ENCODE peak calls at places on chromosomes 3 and 15, in eight cellular contexts. G is NCI-H2081, S is GM20000, Z is SW480, A is immature natural killer cell, C is cardiac muscle cell, D is dermis microvascular lymphatic vessel endothelial cell, L is Caki2. I is an unnamed sample.
A peak's percentile ranks its signal among the peaks of the same experiment; 100 is the strongest.

GRCh38 chr3:102183623-102184022 is 251.2 kb upstream of the ZPLD1 start:
- DNase-seq in G (no peak), S (no peak), Z (no peak), A (no peak), C (no peak), D (no peak), L (no peak), I (no peak)

GRCh38 chr3:113625724-113626348 is 70.6 kb downstream of the USF3 start:
- DNase-seq in G (no peak), S (no peak), Z (no peak), A (no peak), C (no peak), D (no peak), L (no peak), I (no peak)

GRCh38 chr15:65663521-65663920 is 41.8 kb downstream of the SLC24A1 start:
- DNase-seq in G (no peak), S (no peak), Z (no peak), A (no peak), C (no peak), D (no peak), L (no peak), I (no peak)

GRCh38 chr15:58269455-58270414 is 131.6 kb downstream of the AQP9 start:
- DNase-seq in G (peak; percentile 33), S (peak; percentile 50), Z (peak; percentile 42), A (peak; percentile 52), C (peak; percentile 83), D (peak; percentile 68), L (peak; percentile 73), I (peak; percentile 20)

GRCh38 chr15:39887832-39888231 is 32.2 kb downstream of the GPR176 start:
- DNase-seq in G (no peak), S (no peak), Z (peak; percentile 42), A (no peak), C (peak; percentile 13), D (peak; percentile 68), L (peak; percentile 49), I (no peak)

GRCh38 chr15:90421527-90421926 is 33.5 kb downstream of the IQGAP1 start:
- DNase-seq in G (no peak), S (no peak), Z (no peak), A (no peak), C (no peak), D (no peak), L (peak; percentile 54), I (no peak)

GRCh38 chr3:127184870-127185216 is 8.1 kb upstream of the PRR23E start:
- DNase-seq in G (no peak), S (no peak), Z (no peak), A (no peak), C (no peak), D (no peak), L (no peak), I (no peak)

GRCh38 chr15:29612096-29612495 is 210.2 kb downstream of the TJP1 start:
- DNase-seq in G (no peak), S (no peak), Z (no peak), A (no peak), C (no peak), D (peak; percentile 18), L (no peak), I (no peak)

GRCh38 chr15:74620636-74621545 is 5.3 kb downstream of the CLK3 start:
- DNase-seq in G (peak; percentile 58), S (peak; percentile 81), Z (peak; percentile 62), A (peak; percentile 60), C (peak; percentile 68), D (peak; percentile 83), L (peak; percentile 60), I (peak; percentile 36)

GRCh38 chr15:98121957-98122356 is 161.5 kb downstream of the ARRDC4 start:
- DNase-seq in G (no peak), S (no peak), Z (no peak), A (no peak), C (no peak), D (no peak), L (no peak), I (no peak)

GRCh38 chr3:76038949-76039348 is 253.6 kb upstream of the ZNF717 start:
- DNase-seq in G (no peak), S (no peak), Z (no peak), A (no peak), C (no peak), D (no peak), L (no peak), I (no peak)

GRCh38 chr15:62334581-62334980 is 169.5 kb upstream of the C2CD4B start:
- DNase-seq in G (no peak), S (no peak), Z (no peak), A (no peak), C (no peak), D (no peak), L (no peak), I (no peak)

GRCh38 chr3:69744507-69744906 is 5.2 kb downstream of the MITF start:
- DNase-seq in G (no peak), S (no peak), Z (no peak), A (no peak), C (no peak), D (no peak), L (no peak), I (no peak)

GRCh38 chr3:31288641-31289100 is 244.1 kb upstream of the STT3B start:
- DNase-seq in G (no peak), S (no peak), Z (peak; percentile 99), A (no peak), C (no peak), D (peak; percentile 87), L (no peak), I (peak; percentile 58)

GRCh38 chr3:135456182-135456790 is 509.2 kb upstream of the PPP2R3A start:
- DNase-seq in G (peak; percentile 54), S (no peak), Z (no peak), A (no peak), C (peak; percentile 48), D (no peak), L (no peak), I (no peak)

GRCh38 chr15:67049351-67050044 is 15.9 kb upstream of the SMAD3 start:
- DNase-seq in G (no peak), S (no peak), Z (peak; percentile 82), A (no peak), C (no peak), D (no peak), L (peak; percentile 99), I (no peak)

GRCh38 chr3:56894912-56895431 is 93.2 kb upstream of the ARHGEF3 start:
- DNase-seq in G (no peak), S (no peak), Z (no peak), A (no peak), C (no peak), D (no peak), L (no peak), I (no peak)

GRCh38 chr15:93302080-93302765 is 213.2 kb upstream of the RGMA start:
- DNase-seq in G (no peak), S (no peak), Z (no peak), A (no peak), C (no peak), D (no peak), L (no peak), I (no peak)

GRCh38 chr3:49121244-49121671 is 635 bp upstream of the USP19 start:
- DNase-seq in G (no peak), S (no peak), Z (peak; percentile 3), A (no peak), C (no peak), D (no peak), L (no peak), I (no peak)

GRCh38 chr3:138034918-138035317 is 25.0 kb downstream of the CLDN18 start:
- DNase-seq in G (no peak), S (no peak), Z (no peak), A (no peak), C (no peak), D (no peak), L (no peak), I (no peak)

GRCh38 chr15:80580107-80580506 is 115.0 kb upstream of the ABHD17C start:
- DNase-seq in G (no peak), S (no peak), Z (no peak), A (no peak), C (no peak), D (no peak), L (peak; percentile 38), I (no peak)

GRCh38 chr3:172140499-172141391 is 101.4 kb downstream of the FNDC3B start:
- DNase-seq in G (no peak), S (no peak), Z (no peak), A (no peak), C (peak; percentile 45), D (peak; percentile 97), L (peak; percentile 100), I (no peak)

GRCh38 chr3:25826510-25826909 is 36.6 kb downstream of the OXSM start:
- DNase-seq in G (no peak), S (no peak), Z (no peak), A (no peak), C (no peak), D (no peak), L (no peak), I (no peak)

GRCh38 chr3:21524113-21524512 is 226.9 kb downstream of the ZNF385D start:
- DNase-seq in G (no peak), S (no peak), Z (no peak), A (no peak), C (no peak), D (no peak), L (no peak), I (no peak)

GRCh38 chr15:62362608-62363007 is 197.5 kb upstream of the C2CD4B start:
- DNase-seq in G (no peak), S (no peak), Z (no peak), A (no peak), C (no peak), D (no peak), L (no peak), I (no peak)

GRCh38 chr15:48695088-48695834 is 49.8 kb upstream of the FBN1 start:
- DNase-seq in G (no peak), S (no peak), Z (no peak), A (no peak), C (no peak), D (peak; percentile 58), L (peak; percentile 35), I (no peak)

GRCh38 chr15:28273468-28273867 is 48.5 kb downstream of the HERC2 start:
- DNase-seq in G (no peak), S (no peak), Z (no peak), A (no peak), C (peak; percentile 44), D (peak; percentile 52), L (no peak), I (no peak)

GRCh38 chr3:48592519-48593087 is 2.5 kb downstream of the COL7A1 start:
- DNase-seq in G (no peak), S (no peak), Z (no peak), A (no peak), C (no peak), D (no peak), L (no peak), I (no peak)

GRCh38 chr15:71011503-71012155 is 103.6 kb upstream of the THSD4 start:
- DNase-seq in G (peak; percentile 5), S (peak; percentile 7), Z (peak; percentile 45), A (no peak), C (peak; percentile 46), D (peak; percentile 58), L (peak; percentile 22), I (no peak)

GRCh38 chr3:132180337-132180791 is 136.8 kb upstream of the ACP3 start:
- DNase-seq in G (peak; percentile 76), S (peak; percentile 30), Z (peak; percentile 61), A (peak; percentile 4), C (peak; percentile 74), D (peak; percentile 63), L (peak; percentile 60), I (peak; percentile 40)

I was measured in KG1.